ENCODE peak calls at places on chromosomes 6 and 20, in ten cellular contexts. One of them, this sample, is unnamed.

GRCh38 chr6:10585232-10585887 is 64.2 kb downstream of the GCNT2 start:
- DNase-seq in choroid plexus epithelial cell: no peak
- DNase-seq in H7: peak; percentile 30
- DNase-seq in stromal cell of bone marrow: no peak
- DNase-seq in iPS DF 6.9: peak; percentile 76
- DNase-seq in epithelial cell of esophagus: no peak
- DNase-seq in GM12891: no peak
- DNase-seq in stimulated activated CD8-positive, alpha-beta memory T cell treated with anti-CD3 and anti-CD28 coated beads, Interleukin-12 subunit alpha, Interleukin-12 subunit beta, amount 100 ng/mL, for 4 hours: no peak
- DNase-seq in ascending aorta: no peak
- DNase-seq in AG08396: no peak
- DNase-seq in this sample: no peak

GRCh38 chr6:128233501-128233900 is 286.9 kb downstream of the PTPRK start:
- DNase-seq in choroid plexus epithelial cell: no peak
- DNase-seq in H7: no peak
- DNase-seq in stromal cell of bone marrow: no peak
- DNase-seq in iPS DF 6.9: no peak
- DNase-seq in epithelial cell of esophagus: peak; percentile 43
- DNase-seq in GM12891: no peak
- DNase-seq in stimulated activated CD8-positive, alpha-beta memory T cell treated with anti-CD3 and anti-CD28 coated beads, Interleukin-12 subunit alpha, Interleukin-12 subunit beta, amount 100 ng/mL, for 4 hours: no peak
- DNase-seq in ascending aorta: no peak
- DNase-seq in AG08396: no peak
- DNase-seq in this sample: no peak

GRCh38 chr6:23784313-23784919 is 341.6 kb upstream of the NRSN1 start:
- DNase-seq in choroid plexus epithelial cell: no peak
- DNase-seq in H7: no peak
- DNase-seq in stromal cell of bone marrow: no peak
- DNase-seq in iPS DF 6.9: no peak
- DNase-seq in epithelial cell of esophagus: no peak
- DNase-seq in GM12891: no peak
- DNase-seq in stimulated activated CD8-positive, alpha-beta memory T cell treated with anti-CD3 and anti-CD28 coated beads, Interleukin-12 subunit alpha, Interleukin-12 subunit beta, amount 100 ng/mL, for 4 hours: no peak
- DNase-seq in ascending aorta: no peak
- DNase-seq in AG08396: no peak
- DNase-seq in this sample: no peak

GRCh38 chr20:50292324-50293243 is 102.0 kb downstream of the CEBPB start:
- DNase-seq in choroid plexus epithelial cell: peak; percentile 97
- DNase-seq in H7: peak; percentile 81
- DNase-seq in stromal cell of bone marrow: peak; percentile 98
- DNase-seq in iPS DF 6.9: no peak
- DNase-seq in epithelial cell of esophagus: peak; percentile 39
- DNase-seq in GM12891: no peak
- DNase-seq in stimulated activated CD8-positive, alpha-beta memory T cell treated with anti-CD3 and anti-CD28 coated beads, Interleukin-12 subunit alpha, Interleukin-12 subunit beta, amount 100 ng/mL, for 4 hours: no peak
- DNase-seq in ascending aorta: peak; percentile 82
- DNase-seq in AG08396: peak; percentile 92
- DNase-seq in this sample: peak; percentile 81

GRCh38 chr20:20492521-20493334 is 124.8 kb downstream of the INSM1 start:
- DNase-seq in choroid plexus epithelial cell: peak; percentile 50
- DNase-seq in H7: peak; percentile 14
- DNase-seq in stromal cell of bone marrow: no peak
- DNase-seq in iPS DF 6.9: no peak
- DNase-seq in epithelial cell of esophagus: no peak
- DNase-seq in GM12891: no peak
- DNase-seq in stimulated activated CD8-positive, alpha-beta memory T cell treated with anti-CD3 and anti-CD28 coated beads, Interleukin-12 subunit alpha, Interleukin-12 subunit beta, amount 100 ng/mL, for 4 hours: no peak
- DNase-seq in ascending aorta: no peak
- DNase-seq in AG08396: no peak
- DNase-seq in this sample: peak; percentile 30

GRCh38 chr20:62351469-62352401 is 15.4 kb downstream of the LAMA5 start:
- DNase-seq in choroid plexus epithelial cell: no peak
- DNase-seq in H7: no peak
- DNase-seq in stromal cell of bone marrow: no peak
- DNase-seq in iPS DF 6.9: no peak
- DNase-seq in epithelial cell of esophagus: no peak
- DNase-seq in GM12891: no peak
- DNase-seq in stimulated activated CD8-positive, alpha-beta memory T cell treated with anti-CD3 and anti-CD28 coated beads, Interleukin-12 subunit alpha, Interleukin-12 subunit beta, amount 100 ng/mL, for 4 hours: no peak
- DNase-seq in ascending aorta: no peak
- DNase-seq in AG08396: no peak
- DNase-seq in this sample: no peak

GRCh38 chr20:20289331-20289730 is 78.6 kb upstream of the INSM1 start:
- DNase-seq in choroid plexus epithelial cell: no peak
- DNase-seq in H7: no peak
- DNase-seq in stromal cell of bone marrow: no peak
- DNase-seq in iPS DF 6.9: no peak
- DNase-seq in epithelial cell of esophagus: no peak
- DNase-seq in GM12891: no peak
- DNase-seq in stimulated activated CD8-positive, alpha-beta memory T cell treated with anti-CD3 and anti-CD28 coated beads, Interleukin-12 subunit alpha, Interleukin-12 subunit beta, amount 100 ng/mL, for 4 hours: no peak
- DNase-seq in ascending aorta: no peak
- DNase-seq in AG08396: no peak
- DNase-seq in this sample: no peak

GRCh38 chr6:72654101-72654618 is 32.3 kb downstream of the KCNQ5 start:
- DNase-seq in choroid plexus epithelial cell: no peak
- DNase-seq in H7: no peak
- DNase-seq in stromal cell of bone marrow: no peak
- DNase-seq in iPS DF 6.9: no peak
- DNase-seq in epithelial cell of esophagus: no peak
- DNase-seq in GM12891: no peak
- DNase-seq in stimulated activated CD8-positive, alpha-beta memory T cell treated with anti-CD3 and anti-CD28 coated beads, Interleukin-12 subunit alpha, Interleukin-12 subunit beta, amount 100 ng/mL, for 4 hours: no peak
- DNase-seq in ascending aorta: no peak
- DNase-seq in AG08396: no peak
- DNase-seq in this sample: no peak

GRCh38 chr20:35555951-35556645 is 14.2 kb downstream of the ERGIC3 start:
- DNase-seq in choroid plexus epithelial cell: no peak
- DNase-seq in H7: no peak
- DNase-seq in stromal cell of bone marrow: no peak
- DNase-seq in iPS DF 6.9: no peak
- DNase-seq in epithelial cell of esophagus: no peak
- DNase-seq in GM12891: no peak
- DNase-seq in stimulated activated CD8-positive, alpha-beta memory T cell treated with anti-CD3 and anti-CD28 coated beads, Interleukin-12 subunit alpha, Interleukin-12 subunit beta, amount 100 ng/mL, for 4 hours: no peak
- DNase-seq in ascending aorta: no peak
- DNase-seq in AG08396: no peak
- DNase-seq in this sample: no peak

GRCh38 chr20:62018437-62019143 is 47.1 kb downstream of the TAF4 start:
- DNase-seq in choroid plexus epithelial cell: no peak
- DNase-seq in H7: no peak
- DNase-seq in stromal cell of bone marrow: no peak
- DNase-seq in iPS DF 6.9: no peak
- DNase-seq in epithelial cell of esophagus: no peak
- DNase-seq in GM12891: no peak
- DNase-seq in stimulated activated CD8-positive, alpha-beta memory T cell treated with anti-CD3 and anti-CD28 coated beads, Interleukin-12 subunit alpha, Interleukin-12 subunit beta, amount 100 ng/mL, for 4 hours: no peak
- DNase-seq in ascending aorta: no peak
- DNase-seq in AG08396: no peak
- DNase-seq in this sample: no peak

This sample was measured in anterior cingulate cortex.